ENCODE peak calls at places on chromosomes 4 and X, in six cellular contexts. One of them, this sample, is unnamed.

GRCh38 chr4:82042042-82042441 is 331.7 kb downstream of the HNRNPD start:
- DNase-seq in trophoblast cell: no peak
- DNase-seq in DMS79: no peak
- DNase-seq in fibroblast of the conjunctiva: no peak
- DNase-seq in naive thymus-derived CD8-positive, alpha-beta T cell: no peak
- DNase-seq in stimulated activated CD8-positive, alpha-beta memory T cell treated with anti-CD3 and anti-CD28 coated beads, Interleukin-2, amount 100 ng/mL, for 1 hour: no peak
- DNase-seq in this sample: no peak

GRCh38 chr4:80740375-80740774 is 290.1 kb upstream of the BMP3 start:
- DNase-seq in naive thymus-derived CD8-positive, alpha-beta T cell: no peak
- DNase-seq in DMS79: no peak
- DNase-seq in stimulated activated CD8-positive, alpha-beta memory T cell treated with anti-CD3 and anti-CD28 coated beads, Interleukin-2, amount 100 ng/mL, for 1 hour: no peak
- DNase-seq in trophoblast cell: no peak
- DNase-seq in fibroblast of the conjunctiva: no peak
- DNase-seq in this sample: no peak

GRCh38 chr4:176563591-176563990 is 229.1 kb downstream of the VEGFC start:
- DNase-seq in fibroblast of the conjunctiva: peak
- DNase-seq in naive thymus-derived CD8-positive, alpha-beta T cell: no peak
- DNase-seq in DMS79: no peak
- DNase-seq in stimulated activated CD8-positive, alpha-beta memory T cell treated with anti-CD3 and anti-CD28 coated beads, Interleukin-2, amount 100 ng/mL, for 1 hour: no peak
- DNase-seq in trophoblast cell: no peak
- DNase-seq in this sample: peak

GRCh38 chr4:38678078-38678477 is 14.1 kb downstream of the KLF3 start:
- DNase-seq in stimulated activated CD8-positive, alpha-beta memory T cell treated with anti-CD3 and anti-CD28 coated beads, Interleukin-2, amount 100 ng/mL, for 1 hour: no peak
- DNase-seq in fibroblast of the conjunctiva: peak
- DNase-seq in naive thymus-derived CD8-positive, alpha-beta T cell: no peak
- DNase-seq in trophoblast cell: no peak
- DNase-seq in DMS79: no peak
- DNase-seq in this sample: peak

GRCh38 chr4:56613101-56613862 is 67.8 kb downstream of the HOPX start:
- DNase-seq in stimulated activated CD8-positive, alpha-beta memory T cell treated with anti-CD3 and anti-CD28 coated beads, Interleukin-2, amount 100 ng/mL, for 1 hour: no peak
- DNase-seq in trophoblast cell: peak
- DNase-seq in DMS79: no peak
- DNase-seq in naive thymus-derived CD8-positive, alpha-beta T cell: no peak
- DNase-seq in fibroblast of the conjunctiva: no peak
- DNase-seq in this sample: no peak

GRCh38 chrX:130109429-130110378 is 593 bp downstream of the ELF4 start:
- DNase-seq in trophoblast cell: no peak
- DNase-seq in stimulated activated CD8-positive, alpha-beta memory T cell treated with anti-CD3 and anti-CD28 coated beads, Interleukin-2, amount 100 ng/mL, for 1 hour: no peak
- DNase-seq in DMS79: no peak
- DNase-seq in naive thymus-derived CD8-positive, alpha-beta T cell: no peak
- DNase-seq in fibroblast of the conjunctiva: no peak
- DNase-seq in this sample: no peak

GRCh38 chr4:85964298-85964697 is 395.6 kb downstream of the MAPK10 start:
- DNase-seq in trophoblast cell: no peak
- DNase-seq in fibroblast of the conjunctiva: no peak
- DNase-seq in stimulated activated CD8-positive, alpha-beta memory T cell treated with anti-CD3 and anti-CD28 coated beads, Interleukin-2, amount 100 ng/mL, for 1 hour: no peak
- DNase-seq in DMS79: no peak
- DNase-seq in naive thymus-derived CD8-positive, alpha-beta T cell: no peak
- DNase-seq in this sample: no peak

GRCh38 chr4:113053883-113054282 is 4.4 kb downstream of the ANK2 start:
- DNase-seq in DMS79: no peak
- DNase-seq in trophoblast cell: no peak
- DNase-seq in stimulated activated CD8-positive, alpha-beta memory T cell treated with anti-CD3 and anti-CD28 coated beads, Interleukin-2, amount 100 ng/mL, for 1 hour: no peak
- DNase-seq in fibroblast of the conjunctiva: no peak
- DNase-seq in naive thymus-derived CD8-positive, alpha-beta T cell: no peak
- DNase-seq in this sample: no peak

GRCh38 chr4:154073107-154073817 is 284.4 kb upstream of the SFRP2 start:
- DNase-seq in DMS79: no peak
- DNase-seq in trophoblast cell: no peak
- DNase-seq in stimulated activated CD8-positive, alpha-beta memory T cell treated with anti-CD3 and anti-CD28 coated beads, Interleukin-2, amount 100 ng/mL, for 1 hour: no peak
- DNase-seq in fibroblast of the conjunctiva: peak
- DNase-seq in naive thymus-derived CD8-positive, alpha-beta T cell: no peak
- DNase-seq in this sample: peak

GRCh38 chrX:19673334-19674040 is 158.2 kb upstream of the MAP3K15 start:
- DNase-seq in naive thymus-derived CD8-positive, alpha-beta T cell: no peak
- DNase-seq in DMS79: no peak
- DNase-seq in trophoblast cell: peak
- DNase-seq in fibroblast of the conjunctiva: peak
- DNase-seq in stimulated activated CD8-positive, alpha-beta memory T cell treated with anti-CD3 and anti-CD28 coated beads, Interleukin-2, amount 100 ng/mL, for 1 hour: no peak
- DNase-seq in this sample: peak

GRCh38 chrX:6187256-6187655 is 41.4 kb downstream of the NLGN4X start:
- DNase-seq in stimulated activated CD8-positive, alpha-beta memory T cell treated with anti-CD3 and anti-CD28 coated beads, Interleukin-2, amount 100 ng/mL, for 1 hour: no peak
- DNase-seq in trophoblast cell: peak
- DNase-seq in DMS79: no peak
- DNase-seq in fibroblast of the conjunctiva: no peak
- DNase-seq in naive thymus-derived CD8-positive, alpha-beta T cell: no peak
- DNase-seq in this sample: no peak

This sample was measured in AG09319.